ENCODE peak calls at places on chromosomes 12 and 14, in nine cellular contexts. M, N, H, I, R, B, C, T and J are unnamed samples.

GRCh38 chr12:23083267-23083666 is 458.3 kb downstream of the ETNK1 start:
- DNase-seq in B (peak; percentile 64), I (peak; percentile 92), H (no peak), C (no peak), M (no peak), T (no peak), R (no peak), N (no peak), J (no peak)

GRCh38 chr12:23666866-23667265 is 282.6 kb downstream of the SOX5 start:
- DNase-seq in C (no peak), I (no peak), N (no peak), R (no peak), B (no peak), T (no peak), H (no peak), M (peak; percentile 53), J (no peak)

GRCh38 chr12:81081726-81082125 is 3.8 kb downstream of the ACSS3 start:
- DNase-seq in N (no peak), R (no peak), T (no peak), H (no peak), M (no peak), C (no peak), B (no peak), I (no peak), J (no peak)

GRCh38 chr12:124456652-124457152 is 110.7 kb downstream of the NCOR2 start:
- DNase-seq in M (no peak), N (no peak), H (no peak), I (no peak), T (no peak), B (no peak), R (peak; percentile 93), C (no peak), J (no peak)

GRCh38 chr12:100868487-100868886 is 73.9 kb downstream of the ANO4 start:
- DNase-seq in R (no peak), C (no peak), M (no peak), N (no peak), I (peak; percentile 23), B (peak; percentile 86), T (no peak), H (no peak), J (no peak)

GRCh38 chr12:110638792-110639191 is 24.9 kb downstream of the TCTN1 start:
- DNase-seq in I (peak; percentile 39), R (no peak), C (no peak), H (no peak), B (no peak), M (no peak), N (no peak), T (no peak), J (no peak)

GRCh38 chr12:113088971-113089756 is 32.6 kb downstream of the DTX1 start:
- DNase-seq in C (no peak), M (no peak), I (no peak), N (no peak), R (peak; percentile 88), H (no peak), T (no peak), B (no peak), J (no peak)

GRCh38 chr12:21771311-21771710 is 3.2 kb downstream of the KCNJ8 start:
- DNase-seq in M (no peak), C (no peak), H (no peak), B (peak; percentile 84), T (no peak), R (no peak), N (no peak), I (peak; percentile 74), J (no peak)

GRCh38 chr12:88934163-88934747 is 354.0 kb upstream of the KITLG start:
- DNase-seq in C (no peak), T (no peak), N (no peak), I (peak; percentile 57), H (no peak), B (peak; percentile 78), M (no peak), R (no peak), J (no peak)

GRCh38 chr12:617304-617915 is 45.8 kb downstream of the NINJ2 start:
- DNase-seq in H (no peak), I (peak; percentile 18), T (no peak), R (peak; percentile 90), B (no peak), N (peak; percentile 42), C (peak; percentile 74), M (peak; percentile 53), J (no peak)

DNA sequence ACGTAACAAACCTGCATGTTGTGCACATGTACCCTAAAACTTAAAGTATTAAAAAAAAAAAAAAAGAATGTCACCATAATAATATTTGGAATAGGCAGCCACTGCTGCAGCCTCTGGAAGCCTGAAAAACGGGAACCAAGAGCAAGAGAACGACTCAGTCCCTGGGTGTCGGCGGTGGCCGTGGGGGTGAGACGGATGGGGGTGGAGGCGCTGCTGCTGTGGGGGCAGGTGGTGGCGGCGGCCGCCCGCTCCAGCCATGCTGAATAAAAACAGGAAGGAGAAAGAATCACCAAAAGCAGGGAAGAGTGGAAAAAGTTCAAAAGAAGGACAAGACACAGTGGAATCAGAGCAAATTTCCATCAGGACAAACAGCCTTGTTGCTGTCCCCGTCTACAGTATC is 46.9 kb downstream of the ZFYVE21 start:
- DNase-seq in R (no peak), I (no peak), N (no peak), M (peak; percentile 48), C (no peak), H (no peak), T (no peak), B (no peak), J (no peak)
- H3K27ac ChIP-seq in R (no peak overlapping the region), I (no peak overlapping the region), N (no peak overlapping the region), M (no peak overlapping the region), C (no peak overlapping the region), H (no peak overlapping the region), T (no peak overlapping the region), B (no peak overlapping the region), J (no peak overlapping the region)

GRCh38 chr14:31420013-31420318 is 384 bp downstream of the HEATR5A start:
- DNase-seq in B (no peak), R (peak; percentile 94), I (no peak), H (peak; percentile 53), C (peak; percentile 73), N (peak; percentile 84), T (no peak), M (peak; percentile 91), J (peak; percentile 87)

GRCh38 chr14:31420319-31421081 is at the start of gene HEATR5A:
- DNase-seq in H (peak; percentile 78), T (peak; percentile 56), M (peak; percentile 98), N (peak; percentile 96), R (peak; percentile 100), B (peak; percentile 99), I (peak; percentile 94), C (peak; percentile 97), J (peak; percentile 95)

GRCh38 chr14:31418440-31418839 is 1.9 kb downstream of the HEATR5A start:
- DNase-seq in H (no peak), T (no peak), B (peak; percentile 7), R (no peak), C (no peak), I (no peak), M (no peak), N (no peak), J (no peak)

GRCh38 chr14:31421200-31421599 is 850 bp upstream of the HEATR5A start:
- DNase-seq in B (no peak), I (no peak), R (no peak), T (no peak), M (no peak), N (no peak), C (no peak), H (no peak), J (no peak)

DNA sequence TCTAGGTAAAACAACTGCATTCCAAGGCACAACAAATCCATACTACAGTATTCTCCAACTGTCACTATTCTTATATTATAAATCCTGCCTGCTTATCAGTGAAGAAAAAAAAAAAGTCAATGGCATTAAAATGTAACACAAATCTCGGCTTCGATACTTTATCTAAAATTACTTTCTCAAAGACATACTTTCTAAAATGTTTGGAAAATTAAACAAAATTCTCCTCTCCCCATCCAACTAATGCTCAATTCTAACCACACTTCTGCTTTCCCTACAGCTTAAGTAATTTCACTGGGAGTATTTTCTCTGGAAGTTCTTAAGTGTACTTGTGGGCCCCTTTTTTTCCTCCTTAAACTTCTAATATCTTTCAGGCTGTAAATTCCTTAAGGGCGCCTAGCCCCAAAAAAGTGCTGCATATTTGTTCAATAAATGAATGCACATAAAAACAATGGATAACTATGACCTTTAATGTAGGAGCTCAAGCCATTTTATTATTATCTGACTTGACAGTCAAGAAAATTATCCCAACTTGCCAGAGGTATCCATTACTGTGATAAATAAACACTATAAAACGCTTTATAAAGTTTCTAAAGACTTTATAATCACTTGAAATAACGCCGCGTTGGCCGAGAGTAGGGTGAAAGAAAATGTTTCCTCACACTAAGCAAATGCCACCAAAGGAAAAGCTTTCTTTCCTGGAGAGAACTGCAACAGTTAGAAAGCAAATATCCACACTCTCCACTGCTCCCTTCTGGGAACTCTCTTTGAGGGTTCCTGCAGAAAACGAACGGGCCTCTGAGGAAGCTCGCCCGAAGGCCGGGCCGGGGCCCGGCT is 954 bp downstream of the HEATR5A start:
- DNase-seq in B (peak; percentile 79), H (no peak), I (peak; percentile 37), C (no peak), T (no peak), M (no peak), R (no peak), N (no peak), J (no peak)
- H3K27ac ChIP-seq in B (peak overlapping the region; percentile 84), H (peak overlapping the region; percentile 85), I (peak overlapping the region; percentile 70), C (peak overlapping the region; percentile 91), T (peak overlapping the region; percentile 83), M (peak overlapping the region; percentile 80), R (peak overlapping the region; percentile 74), N (peak overlapping the region; percentile 91), J (peak overlapping the region; percentile 72)

DNA sequence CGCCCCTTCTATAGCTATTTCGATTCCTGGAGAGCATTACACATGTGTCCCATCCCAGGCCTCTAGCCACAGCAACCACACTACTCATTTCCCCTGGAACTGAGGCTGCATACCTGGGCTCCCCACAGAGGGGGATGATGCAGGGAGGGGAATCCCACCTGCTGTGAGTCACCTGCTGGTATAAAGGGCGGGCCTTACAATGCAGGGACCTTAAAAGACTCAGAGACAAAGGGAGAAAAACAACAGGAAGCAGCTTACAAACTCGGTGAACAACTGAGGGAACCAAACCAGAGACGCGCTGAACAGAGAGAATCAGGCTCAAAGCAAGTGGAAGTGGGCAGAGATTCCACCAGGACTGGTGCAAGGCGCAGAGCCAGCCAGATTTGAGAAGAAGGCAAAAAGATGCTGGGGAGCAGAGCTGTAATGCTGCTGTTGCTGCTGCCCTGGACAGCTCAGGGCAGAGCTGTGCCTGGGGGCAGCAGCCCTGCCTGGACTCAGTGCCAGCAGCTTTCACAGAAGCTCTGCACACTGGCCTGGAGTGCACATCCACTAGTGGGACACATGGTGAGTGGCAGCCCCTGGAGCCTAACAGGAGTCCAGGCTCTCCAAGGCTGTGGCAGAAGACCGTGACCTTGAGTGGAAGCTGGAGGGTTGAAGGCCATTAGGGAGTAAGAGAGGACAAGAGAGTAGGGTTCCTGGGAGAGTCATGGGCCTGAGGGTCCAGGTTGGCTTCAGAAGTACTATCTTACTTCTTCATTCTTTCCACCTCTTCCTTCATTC is at the start of gene IL23A:
- DNase-seq in H (no peak), N (no peak), M (peak; percentile 91), I (peak; percentile 59), C (no peak), R (peak; percentile 79), B (peak; percentile 33), T (no peak), J (no peak)
- H3K27ac ChIP-seq in H (no peak within 1 kb of the TSS), N (peak within 1 kb of the TSS; percentile 53), M (no peak within 1 kb of the TSS), I (no peak within 1 kb of the TSS), C (no peak within 1 kb of the TSS), R (peak within 1 kb of the TSS; percentile 75), B (no peak within 1 kb of the TSS), T (no peak within 1 kb of the TSS), J (no peak within 1 kb of the TSS)

DNA sequence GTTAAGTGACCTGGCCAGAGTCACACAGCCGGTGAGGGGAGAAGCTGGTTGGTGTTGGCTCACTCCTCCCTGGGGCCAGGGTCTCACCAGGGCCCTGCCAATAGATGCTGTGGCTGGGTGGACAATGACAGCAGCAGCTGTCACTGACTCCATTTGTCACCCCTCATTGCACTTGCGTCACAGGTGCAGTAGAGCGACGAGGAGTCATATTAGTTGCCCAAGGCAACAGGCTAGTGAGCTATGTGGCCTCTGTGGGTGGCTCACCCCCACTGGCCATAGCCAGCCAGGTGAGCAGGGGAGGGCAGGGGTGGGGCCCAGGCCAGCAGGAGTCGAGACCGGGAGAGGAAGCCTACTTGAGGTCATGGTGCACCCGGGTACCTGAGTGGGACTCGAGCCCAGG is 9.7 kb downstream of the SLC25A47 start:
- DNase-seq in R (no peak), C (no peak), H (no peak), M (no peak), T (no peak), B (no peak), N (no peak), I (no peak), J (no peak)
- H3K27ac ChIP-seq in R (no peak overlapping the region), C (no peak overlapping the region), H (no peak overlapping the region), M (no peak overlapping the region), T (no peak overlapping the region), B (no peak overlapping the region), N (no peak overlapping the region), I (no peak overlapping the region), J (no peak overlapping the region)